ENCODE peak calls at places on chromosomes 2 and 18, in ten cellular contexts. One of them, this sample, is unnamed.

GRCh38 chr2:226115832-226116200 is 683.8 kb downstream of the IRS1 start:
- DNase-seq in ascending aorta: no peak
- DNase-seq in activated CD8-positive, alpha-beta memory T cell treated with anti-CD3 and anti-CD28 coated beads, Interleukin-2, amount 50 U/mL, for 4 hours: no peak
- DNase-seq in activated CD4-positive, alpha-beta T cell treated with anti-CD3 and anti-CD28 coated beads, Interleukin-2, amount 50 U/mL, for 24 hours: no peak
- DNase-seq in KBM-7: no peak
- DNase-seq in GDM1: no peak
- DNase-seq in body of pancreas: no peak
- DNase-seq in progenitor cell of endocrine pancreas: no peak
- DNase-seq in T1000: no peak
- DNase-seq in prostate gland: no peak
- DNase-seq in this sample: no peak

GRCh38 chr2:144256996-144257707 is 262.8 kb downstream of the ZEB2 start:
- DNase-seq in GDM1: no peak
- DNase-seq in body of pancreas: no peak
- DNase-seq in ascending aorta: no peak
- DNase-seq in T1000: no peak
- DNase-seq in KBM-7: peak
- DNase-seq in activated CD8-positive, alpha-beta memory T cell treated with anti-CD3 and anti-CD28 coated beads, Interleukin-2, amount 50 U/mL, for 4 hours: no peak
- DNase-seq in prostate gland: no peak
- DNase-seq in progenitor cell of endocrine pancreas: no peak
- DNase-seq in activated CD4-positive, alpha-beta T cell treated with anti-CD3 and anti-CD28 coated beads, Interleukin-2, amount 50 U/mL, for 24 hours: no peak
- DNase-seq in this sample: no peak

GRCh38 chr2:240442891-240443715 is 7.6 kb downstream of the GPC1 start:
- DNase-seq in prostate gland: no peak
- DNase-seq in activated CD4-positive, alpha-beta T cell treated with anti-CD3 and anti-CD28 coated beads, Interleukin-2, amount 50 U/mL, for 24 hours: no peak
- DNase-seq in KBM-7: no peak
- DNase-seq in GDM1: no peak
- DNase-seq in progenitor cell of endocrine pancreas: no peak
- DNase-seq in activated CD8-positive, alpha-beta memory T cell treated with anti-CD3 and anti-CD28 coated beads, Interleukin-2, amount 50 U/mL, for 4 hours: no peak
- DNase-seq in T1000: no peak
- DNase-seq in body of pancreas: no peak
- DNase-seq in ascending aorta: no peak
- DNase-seq in this sample: no peak

GRCh38 chr2:24439971-24440340 is 51.1 kb upstream of the NCOA1 start:
- DNase-seq in activated CD8-positive, alpha-beta memory T cell treated with anti-CD3 and anti-CD28 coated beads, Interleukin-2, amount 50 U/mL, for 4 hours: no peak
- DNase-seq in KBM-7: no peak
- DNase-seq in prostate gland: no peak
- DNase-seq in T1000: no peak
- DNase-seq in GDM1: no peak
- DNase-seq in activated CD4-positive, alpha-beta T cell treated with anti-CD3 and anti-CD28 coated beads, Interleukin-2, amount 50 U/mL, for 24 hours: no peak
- DNase-seq in ascending aorta: no peak
- DNase-seq in body of pancreas: no peak
- DNase-seq in progenitor cell of endocrine pancreas: no peak
- DNase-seq in this sample: no peak

GRCh38 chr2:210593166-210593565 is 36.8 kb downstream of the CPS1 start:
- DNase-seq in KBM-7: no peak
- DNase-seq in T1000: no peak
- DNase-seq in GDM1: no peak
- DNase-seq in ascending aorta: no peak
- DNase-seq in activated CD8-positive, alpha-beta memory T cell treated with anti-CD3 and anti-CD28 coated beads, Interleukin-2, amount 50 U/mL, for 4 hours: no peak
- DNase-seq in body of pancreas: no peak
- DNase-seq in prostate gland: no peak
- DNase-seq in activated CD4-positive, alpha-beta T cell treated with anti-CD3 and anti-CD28 coated beads, Interleukin-2, amount 50 U/mL, for 24 hours: no peak
- DNase-seq in progenitor cell of endocrine pancreas: no peak
- DNase-seq in this sample: no peak

GRCh38 chr18:23283933-23284430 is 148.7 kb downstream of the CABLES1 start:
- DNase-seq in progenitor cell of endocrine pancreas: no peak
- DNase-seq in ascending aorta: no peak
- DNase-seq in T1000: peak
- DNase-seq in KBM-7: no peak
- DNase-seq in body of pancreas: no peak
- DNase-seq in activated CD8-positive, alpha-beta memory T cell treated with anti-CD3 and anti-CD28 coated beads, Interleukin-2, amount 50 U/mL, for 4 hours: no peak
- DNase-seq in GDM1: no peak
- DNase-seq in activated CD4-positive, alpha-beta T cell treated with anti-CD3 and anti-CD28 coated beads, Interleukin-2, amount 50 U/mL, for 24 hours: no peak
- DNase-seq in prostate gland: no peak
- DNase-seq in this sample: no peak

GRCh38 chr18:48296581-48296980 is 112.6 kb downstream of the ZBTB7C start:
- DNase-seq in prostate gland: no peak
- DNase-seq in T1000: no peak
- DNase-seq in GDM1: no peak
- DNase-seq in body of pancreas: no peak
- DNase-seq in activated CD8-positive, alpha-beta memory T cell treated with anti-CD3 and anti-CD28 coated beads, Interleukin-2, amount 50 U/mL, for 4 hours: no peak
- DNase-seq in progenitor cell of endocrine pancreas: no peak
- DNase-seq in activated CD4-positive, alpha-beta T cell treated with anti-CD3 and anti-CD28 coated beads, Interleukin-2, amount 50 U/mL, for 24 hours: no peak
- DNase-seq in KBM-7: no peak
- DNase-seq in ascending aorta: no peak
- DNase-seq in this sample: no peak

GRCh38 chr18:30684825-30685481 is 357.6 kb downstream of the DSC3 start:
- DNase-seq in activated CD8-positive, alpha-beta memory T cell treated with anti-CD3 and anti-CD28 coated beads, Interleukin-2, amount 50 U/mL, for 4 hours: no peak
- DNase-seq in ascending aorta: no peak
- DNase-seq in activated CD4-positive, alpha-beta T cell treated with anti-CD3 and anti-CD28 coated beads, Interleukin-2, amount 50 U/mL, for 24 hours: no peak
- DNase-seq in body of pancreas: no peak
- DNase-seq in KBM-7: no peak
- DNase-seq in progenitor cell of endocrine pancreas: no peak
- DNase-seq in prostate gland: no peak
- DNase-seq in GDM1: no peak
- DNase-seq in T1000: no peak
- DNase-seq in this sample: no peak

GRCh38 chr18:9283789-9284188 is 50.8 kb upstream of the TWSG1 start:
- DNase-seq in body of pancreas: no peak
- DNase-seq in activated CD4-positive, alpha-beta T cell treated with anti-CD3 and anti-CD28 coated beads, Interleukin-2, amount 50 U/mL, for 24 hours: no peak
- DNase-seq in activated CD8-positive, alpha-beta memory T cell treated with anti-CD3 and anti-CD28 coated beads, Interleukin-2, amount 50 U/mL, for 4 hours: no peak
- DNase-seq in ascending aorta: no peak
- DNase-seq in progenitor cell of endocrine pancreas: no peak
- DNase-seq in T1000: no peak
- DNase-seq in KBM-7: no peak
- DNase-seq in prostate gland: no peak
- DNase-seq in GDM1: no peak
- DNase-seq in this sample: no peak

GRCh38 chr2:218367415-218368149 is 10.9 kb downstream of the CATIP start:
- DNase-seq in activated CD8-positive, alpha-beta memory T cell treated with anti-CD3 and anti-CD28 coated beads, Interleukin-2, amount 50 U/mL, for 4 hours: peak
- DNase-seq in body of pancreas: peak
- DNase-seq in prostate gland: peak
- DNase-seq in GDM1: peak
- DNase-seq in T1000: no peak
- DNase-seq in progenitor cell of endocrine pancreas: peak
- DNase-seq in activated CD4-positive, alpha-beta T cell treated with anti-CD3 and anti-CD28 coated beads, Interleukin-2, amount 50 U/mL, for 24 hours: peak
- DNase-seq in ascending aorta: peak
- DNase-seq in KBM-7: peak
- DNase-seq in this sample: peak

GRCh38 chr2:201984800-201985525 is 48.7 kb upstream of the FZD7 start:
- DNase-seq in activated CD4-positive, alpha-beta T cell treated with anti-CD3 and anti-CD28 coated beads, Interleukin-2, amount 50 U/mL, for 24 hours: no peak
- DNase-seq in prostate gland: peak
- DNase-seq in progenitor cell of endocrine pancreas: no peak
- DNase-seq in activated CD8-positive, alpha-beta memory T cell treated with anti-CD3 and anti-CD28 coated beads, Interleukin-2, amount 50 U/mL, for 4 hours: no peak
- DNase-seq in KBM-7: peak
- DNase-seq in GDM1: peak
- DNase-seq in body of pancreas: peak
- DNase-seq in ascending aorta: no peak
- DNase-seq in T1000: no peak
- DNase-seq in this sample: no peak

GRCh38 chr2:10412380-10412779 is 35.7 kb downstream of the ODC1 start:
- DNase-seq in prostate gland: no peak
- DNase-seq in activated CD4-positive, alpha-beta T cell treated with anti-CD3 and anti-CD28 coated beads, Interleukin-2, amount 50 U/mL, for 24 hours: no peak
- DNase-seq in GDM1: no peak
- DNase-seq in activated CD8-positive, alpha-beta memory T cell treated with anti-CD3 and anti-CD28 coated beads, Interleukin-2, amount 50 U/mL, for 4 hours: no peak
- DNase-seq in ascending aorta: no peak
- DNase-seq in progenitor cell of endocrine pancreas: no peak
- DNase-seq in KBM-7: peak
- DNase-seq in T1000: no peak
- DNase-seq in body of pancreas: no peak
- DNase-seq in this sample: no peak

GRCh38 chr2:37189452-37190153 is 1.1 kb upstream of the SULT6B1 start:
- DNase-seq in ascending aorta: no peak
- DNase-seq in prostate gland: no peak
- DNase-seq in body of pancreas: peak
- DNase-seq in T1000: peak
- DNase-seq in progenitor cell of endocrine pancreas: no peak
- DNase-seq in GDM1: peak
- DNase-seq in activated CD8-positive, alpha-beta memory T cell treated with anti-CD3 and anti-CD28 coated beads, Interleukin-2, amount 50 U/mL, for 4 hours: no peak
- DNase-seq in KBM-7: peak
- DNase-seq in activated CD4-positive, alpha-beta T cell treated with anti-CD3 and anti-CD28 coated beads, Interleukin-2, amount 50 U/mL, for 24 hours: no peak
- DNase-seq in this sample: no peak

GRCh38 chr2:176109226-176109954 is 2.3 kb downstream of the HOXD11 start:
- DNase-seq in GDM1: no peak
- DNase-seq in activated CD8-positive, alpha-beta memory T cell treated with anti-CD3 and anti-CD28 coated beads, Interleukin-2, amount 50 U/mL, for 4 hours: no peak
- DNase-seq in progenitor cell of endocrine pancreas: no peak
- DNase-seq in KBM-7: no peak
- DNase-seq in T1000: no peak
- DNase-seq in ascending aorta: no peak
- DNase-seq in body of pancreas: no peak
- DNase-seq in prostate gland: no peak
- DNase-seq in activated CD4-positive, alpha-beta T cell treated with anti-CD3 and anti-CD28 coated beads, Interleukin-2, amount 50 U/mL, for 24 hours: no peak
- DNase-seq in this sample: no peak

GRCh38 chr2:85652056-85652455 is 15.9 kb downstream of the SFTPB start:
- DNase-seq in KBM-7: no peak
- DNase-seq in prostate gland: no peak
- DNase-seq in ascending aorta: no peak
- DNase-seq in progenitor cell of endocrine pancreas: no peak
- DNase-seq in body of pancreas: no peak
- DNase-seq in activated CD4-positive, alpha-beta T cell treated with anti-CD3 and anti-CD28 coated beads, Interleukin-2, amount 50 U/mL, for 24 hours: no peak
- DNase-seq in activated CD8-positive, alpha-beta memory T cell treated with anti-CD3 and anti-CD28 coated beads, Interleukin-2, amount 50 U/mL, for 4 hours: no peak
- DNase-seq in GDM1: no peak
- DNase-seq in T1000: no peak
- DNase-seq in this sample: no peak

GRCh38 chr2:230067990-230068657 is 600 bp downstream of the SLC16A14 start:
- DNase-seq in activated CD8-positive, alpha-beta memory T cell treated with anti-CD3 and anti-CD28 coated beads, Interleukin-2, amount 50 U/mL, for 4 hours: peak
- DNase-seq in GDM1: no peak
- DNase-seq in prostate gland: peak
- DNase-seq in progenitor cell of endocrine pancreas: peak
- DNase-seq in KBM-7: peak
- DNase-seq in body of pancreas: peak
- DNase-seq in T1000: peak
- DNase-seq in ascending aorta: no peak
- DNase-seq in activated CD4-positive, alpha-beta T cell treated with anti-CD3 and anti-CD28 coated beads, Interleukin-2, amount 50 U/mL, for 24 hours: peak
- DNase-seq in this sample: peak

GRCh38 chr2:234771176-234771575 is 180.6 kb upstream of the SH3BP4 start:
- DNase-seq in activated CD4-positive, alpha-beta T cell treated with anti-CD3 and anti-CD28 coated beads, Interleukin-2, amount 50 U/mL, for 24 hours: no peak
- DNase-seq in body of pancreas: no peak
- DNase-seq in T1000: no peak
- DNase-seq in ascending aorta: no peak
- DNase-seq in KBM-7: no peak
- DNase-seq in prostate gland: no peak
- DNase-seq in GDM1: no peak
- DNase-seq in activated CD8-positive, alpha-beta memory T cell treated with anti-CD3 and anti-CD28 coated beads, Interleukin-2, amount 50 U/mL, for 4 hours: no peak
- DNase-seq in progenitor cell of endocrine pancreas: no peak
- DNase-seq in this sample: no peak

GRCh38 chr2:119700866-119701265 is 21.9 kb downstream of the TMEM177 start:
- DNase-seq in ascending aorta: no peak
- DNase-seq in activated CD8-positive, alpha-beta memory T cell treated with anti-CD3 and anti-CD28 coated beads, Interleukin-2, amount 50 U/mL, for 4 hours: no peak
- DNase-seq in body of pancreas: no peak
- DNase-seq in activated CD4-positive, alpha-beta T cell treated with anti-CD3 and anti-CD28 coated beads, Interleukin-2, amount 50 U/mL, for 24 hours: no peak
- DNase-seq in KBM-7: no peak
- DNase-seq in T1000: no peak
- DNase-seq in prostate gland: no peak
- DNase-seq in GDM1: no peak
- DNase-seq in progenitor cell of endocrine pancreas: no peak
- DNase-seq in this sample: no peak

GRCh38 chr18:69757733-69758132 is 189.9 kb downstream of the CD226 start:
- DNase-seq in activated CD4-positive, alpha-beta T cell treated with anti-CD3 and anti-CD28 coated beads, Interleukin-2, amount 50 U/mL, for 24 hours: no peak
- DNase-seq in prostate gland: no peak
- DNase-seq in T1000: no peak
- DNase-seq in KBM-7: no peak
- DNase-seq in activated CD8-positive, alpha-beta memory T cell treated with anti-CD3 and anti-CD28 coated beads, Interleukin-2, amount 50 U/mL, for 4 hours: no peak
- DNase-seq in progenitor cell of endocrine pancreas: no peak
- DNase-seq in GDM1: no peak
- DNase-seq in body of pancreas: no peak
- DNase-seq in ascending aorta: no peak
- DNase-seq in this sample: no peak

GRCh38 chr2:214412679-214413078 is 1.8 kb downstream of the VWC2L start:
- DNase-seq in KBM-7: no peak
- DNase-seq in T1000: no peak
- DNase-seq in ascending aorta: no peak
- DNase-seq in body of pancreas: no peak
- DNase-seq in progenitor cell of endocrine pancreas: no peak
- DNase-seq in GDM1: no peak
- DNase-seq in prostate gland: no peak
- DNase-seq in activated CD4-positive, alpha-beta T cell treated with anti-CD3 and anti-CD28 coated beads, Interleukin-2, amount 50 U/mL, for 24 hours: no peak
- DNase-seq in activated CD8-positive, alpha-beta memory T cell treated with anti-CD3 and anti-CD28 coated beads, Interleukin-2, amount 50 U/mL, for 4 hours: no peak
- DNase-seq in this sample: no peak

GRCh38 chr2:46184794-46185583 is 112.2 kb upstream of the EPAS1 start:
- DNase-seq in body of pancreas: no peak
- DNase-seq in activated CD4-positive, alpha-beta T cell treated with anti-CD3 and anti-CD28 coated beads, Interleukin-2, amount 50 U/mL, for 24 hours: no peak
- DNase-seq in GDM1: no peak
- DNase-seq in ascending aorta: no peak
- DNase-seq in prostate gland: no peak
- DNase-seq in T1000: no peak
- DNase-seq in activated CD8-positive, alpha-beta memory T cell treated with anti-CD3 and anti-CD28 coated beads, Interleukin-2, amount 50 U/mL, for 4 hours: no peak
- DNase-seq in progenitor cell of endocrine pancreas: no peak
- DNase-seq in KBM-7: no peak
- DNase-seq in this sample: no peak

GRCh38 chr18:38961880-38962279 is 1396.3 kb upstream of the CELF4 start:
- DNase-seq in ascending aorta: no peak
- DNase-seq in GDM1: no peak
- DNase-seq in body of pancreas: no peak
- DNase-seq in T1000: no peak
- DNase-seq in activated CD8-positive, alpha-beta memory T cell treated with anti-CD3 and anti-CD28 coated beads, Interleukin-2, amount 50 U/mL, for 4 hours: no peak
- DNase-seq in KBM-7: no peak
- DNase-seq in prostate gland: no peak
- DNase-seq in progenitor cell of endocrine pancreas: no peak
- DNase-seq in activated CD4-positive, alpha-beta T cell treated with anti-CD3 and anti-CD28 coated beads, Interleukin-2, amount 50 U/mL, for 24 hours: no peak
- DNase-seq in this sample: no peak

GRCh38 chr18:47485221-47485797 is 233.8 kb upstream of the SKOR2 start:
- DNase-seq in progenitor cell of endocrine pancreas: no peak
- DNase-seq in body of pancreas: no peak
- DNase-seq in GDM1: no peak
- DNase-seq in activated CD4-positive, alpha-beta T cell treated with anti-CD3 and anti-CD28 coated beads, Interleukin-2, amount 50 U/mL, for 24 hours: no peak
- DNase-seq in ascending aorta: no peak
- DNase-seq in T1000: no peak
- DNase-seq in activated CD8-positive, alpha-beta memory T cell treated with anti-CD3 and anti-CD28 coated beads, Interleukin-2, amount 50 U/mL, for 4 hours: no peak
- DNase-seq in KBM-7: no peak
- DNase-seq in prostate gland: no peak
- DNase-seq in this sample: no peak

GRCh38 chr2:231696004-231696367 is 12.3 kb upstream of the PTMA start:
- DNase-seq in GDM1: no peak
- DNase-seq in activated CD8-positive, alpha-beta memory T cell treated with anti-CD3 and anti-CD28 coated beads, Interleukin-2, amount 50 U/mL, for 4 hours: no peak
- DNase-seq in body of pancreas: peak
- DNase-seq in activated CD4-positive, alpha-beta T cell treated with anti-CD3 and anti-CD28 coated beads, Interleukin-2, amount 50 U/mL, for 24 hours: no peak
- DNase-seq in prostate gland: no peak
- DNase-seq in KBM-7: no peak
- DNase-seq in ascending aorta: no peak
- DNase-seq in progenitor cell of endocrine pancreas: no peak
- DNase-seq in T1000: no peak
- DNase-seq in this sample: no peak

GRCh38 chr2:48574353-48575290 is 43.0 kb upstream of the GTF2A1L start:
- DNase-seq in ascending aorta: no peak
- DNase-seq in KBM-7: peak
- DNase-seq in activated CD8-positive, alpha-beta memory T cell treated with anti-CD3 and anti-CD28 coated beads, Interleukin-2, amount 50 U/mL, for 4 hours: no peak
- DNase-seq in prostate gland: no peak
- DNase-seq in T1000: no peak
- DNase-seq in GDM1: no peak
- DNase-seq in body of pancreas: no peak
- DNase-seq in activated CD4-positive, alpha-beta T cell treated with anti-CD3 and anti-CD28 coated beads, Interleukin-2, amount 50 U/mL, for 24 hours: no peak
- DNase-seq in progenitor cell of endocrine pancreas: no peak
- DNase-seq in this sample: no peak

GRCh38 chr2:44522846-44523245 is 161.1 kb downstream of the CAMKMT start:
- DNase-seq in KBM-7: no peak
- DNase-seq in progenitor cell of endocrine pancreas: no peak
- DNase-seq in prostate gland: no peak
- DNase-seq in activated CD8-positive, alpha-beta memory T cell treated with anti-CD3 and anti-CD28 coated beads, Interleukin-2, amount 50 U/mL, for 4 hours: no peak
- DNase-seq in activated CD4-positive, alpha-beta T cell treated with anti-CD3 and anti-CD28 coated beads, Interleukin-2, amount 50 U/mL, for 24 hours: no peak
- DNase-seq in ascending aorta: no peak
- DNase-seq in T1000: no peak
- DNase-seq in GDM1: no peak
- DNase-seq in body of pancreas: no peak
- DNase-seq in this sample: no peak

GRCh38 chr2:150470435-150470834 is 17.0 kb downstream of the RND3 start:
- DNase-seq in body of pancreas: no peak
- DNase-seq in T1000: no peak
- DNase-seq in prostate gland: no peak
- DNase-seq in activated CD4-positive, alpha-beta T cell treated with anti-CD3 and anti-CD28 coated beads, Interleukin-2, amount 50 U/mL, for 24 hours: no peak
- DNase-seq in progenitor cell of endocrine pancreas: no peak
- DNase-seq in activated CD8-positive, alpha-beta memory T cell treated with anti-CD3 and anti-CD28 coated beads, Interleukin-2, amount 50 U/mL, for 4 hours: no peak
- DNase-seq in KBM-7: no peak
- DNase-seq in ascending aorta: no peak
- DNase-seq in GDM1: no peak
- DNase-seq in this sample: no peak

GRCh38 chr2:15302154-15302553 is 259.0 kb downstream of the NBAS start:
- DNase-seq in body of pancreas: no peak
- DNase-seq in progenitor cell of endocrine pancreas: no peak
- DNase-seq in activated CD4-positive, alpha-beta T cell treated with anti-CD3 and anti-CD28 coated beads, Interleukin-2, amount 50 U/mL, for 24 hours: no peak
- DNase-seq in ascending aorta: no peak
- DNase-seq in GDM1: no peak
- DNase-seq in prostate gland: no peak
- DNase-seq in KBM-7: no peak
- DNase-seq in activated CD8-positive, alpha-beta memory T cell treated with anti-CD3 and anti-CD28 coated beads, Interleukin-2, amount 50 U/mL, for 4 hours: no peak
- DNase-seq in T1000: no peak
- DNase-seq in this sample: no peak